ENCODE peak calls at places on chromosomes 1 and 21, in seven cellular contexts. One of them, this sample, is unnamed.

GRCh38 chr1:198655464-198656121 is 16.8 kb downstream of the PTPRC start:
- DNase-seq in colonic mucosa: no peak
- DNase-seq in type B pancreatic cell: no peak
- DNase-seq in endothelial cell: no peak
- DNase-seq in fibroblast of the aortic adventitia: no peak
- DNase-seq in H9: no peak
- DNase-seq in left ventricle myocardium inferior: no peak
- DNase-seq in this sample: no peak

GRCh38 chr1:147171399-147172167 is 687 bp downstream of the PRKAB2 start:
- DNase-seq in colonic mucosa: no peak
- DNase-seq in type B pancreatic cell: no peak
- DNase-seq in endothelial cell: no peak
- DNase-seq in fibroblast of the aortic adventitia: no peak
- DNase-seq in H9: no peak
- DNase-seq in left ventricle myocardium inferior: no peak
- DNase-seq in this sample: no peak

GRCh38 chr1:231733672-231734071 is 107.1 kb downstream of the DISC1 start:
- DNase-seq in colonic mucosa: no peak
- DNase-seq in type B pancreatic cell: no peak
- DNase-seq in endothelial cell: no peak
- DNase-seq in fibroblast of the aortic adventitia: no peak
- DNase-seq in H9: no peak
- DNase-seq in left ventricle myocardium inferior: no peak
- DNase-seq in this sample: no peak

GRCh38 chr1:175812936-175813335 is 69.5 kb upstream of the TNR start:
- DNase-seq in colonic mucosa: no peak
- DNase-seq in type B pancreatic cell: no peak
- DNase-seq in endothelial cell: no peak
- DNase-seq in fibroblast of the aortic adventitia: no peak
- DNase-seq in H9: no peak
- DNase-seq in left ventricle myocardium inferior: no peak
- DNase-seq in this sample: no peak

GRCh38 chr1:172230526-172230925 is 190.0 kb upstream of the C1orf105 start:
- DNase-seq in colonic mucosa: no peak
- DNase-seq in type B pancreatic cell: no peak
- DNase-seq in endothelial cell: no peak
- DNase-seq in fibroblast of the aortic adventitia: no peak
- DNase-seq in H9: no peak
- DNase-seq in left ventricle myocardium inferior: no peak
- DNase-seq in this sample: no peak

GRCh38 chr1:3628445-3628844 is 3.6 kb downstream of the TPRG1L start:
- DNase-seq in colonic mucosa: no peak
- DNase-seq in type B pancreatic cell: no peak
- DNase-seq in endothelial cell: no peak
- DNase-seq in fibroblast of the aortic adventitia: no peak
- DNase-seq in H9: no peak
- DNase-seq in left ventricle myocardium inferior: no peak
- DNase-seq in this sample: no peak

GRCh38 chr1:226549094-226549936 is 751 bp downstream of the STUM start:
- DNase-seq in colonic mucosa: peak
- DNase-seq in type B pancreatic cell: no peak
- DNase-seq in endothelial cell: no peak
- DNase-seq in fibroblast of the aortic adventitia: no peak
- DNase-seq in H9: peak
- DNase-seq in left ventricle myocardium inferior: no peak
- DNase-seq in this sample: no peak

GRCh38 chr1:86207323-86207722 is 50.8 kb upstream of the COL24A1 start:
- DNase-seq in colonic mucosa: no peak
- DNase-seq in type B pancreatic cell: no peak
- DNase-seq in endothelial cell: no peak
- DNase-seq in fibroblast of the aortic adventitia: peak
- DNase-seq in H9: no peak
- DNase-seq in left ventricle myocardium inferior: peak
- DNase-seq in this sample: peak

GRCh38 chr1:198612471-198613265 is 26.2 kb upstream of the PTPRC start:
- DNase-seq in colonic mucosa: no peak
- DNase-seq in type B pancreatic cell: no peak
- DNase-seq in endothelial cell: no peak
- DNase-seq in fibroblast of the aortic adventitia: no peak
- DNase-seq in H9: no peak
- DNase-seq in left ventricle myocardium inferior: no peak
- DNase-seq in this sample: no peak

GRCh38 chr21:16976132-16976666 is 536.6 kb upstream of the CXADR start:
- DNase-seq in colonic mucosa: no peak
- DNase-seq in type B pancreatic cell: no peak
- DNase-seq in endothelial cell: no peak
- DNase-seq in fibroblast of the aortic adventitia: no peak
- DNase-seq in H9: no peak
- DNase-seq in left ventricle myocardium inferior: no peak
- DNase-seq in this sample: no peak

GRCh38 chr1:209367031-209367813 is 216.3 kb upstream of the CAMK1G start:
- DNase-seq in colonic mucosa: no peak
- DNase-seq in type B pancreatic cell: no peak
- DNase-seq in endothelial cell: no peak
- DNase-seq in fibroblast of the aortic adventitia: peak
- DNase-seq in H9: no peak
- DNase-seq in left ventricle myocardium inferior: no peak
- DNase-seq in this sample: no peak

GRCh38 chr1:58929667-58930325 is 145.9 kb upstream of the JUN start:
- DNase-seq in colonic mucosa: peak
- DNase-seq in type B pancreatic cell: no peak
- DNase-seq in endothelial cell: no peak
- DNase-seq in fibroblast of the aortic adventitia: no peak
- DNase-seq in H9: no peak
- DNase-seq in left ventricle myocardium inferior: no peak
- DNase-seq in this sample: no peak

DNA sequence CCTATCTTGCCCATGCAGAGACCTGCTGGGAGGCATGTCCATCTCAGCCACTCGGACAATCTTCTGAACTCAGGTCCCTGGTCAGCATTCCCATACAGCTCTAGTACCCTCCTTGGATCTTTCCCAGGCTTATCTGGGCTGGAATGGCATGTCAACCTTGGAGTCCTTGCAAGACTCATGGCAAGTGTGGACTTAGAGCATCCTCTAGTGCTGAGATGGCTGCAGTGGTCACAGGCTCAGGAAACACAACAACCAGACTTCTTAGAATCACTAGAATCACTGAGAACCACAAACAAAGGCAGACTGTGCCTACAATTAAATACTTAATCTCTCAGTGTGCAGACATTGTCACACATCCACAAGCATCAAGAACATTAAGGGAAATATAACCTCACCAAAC is 73.1 kb upstream of the TSHB start:
- DNase-seq in colonic mucosa: no peak
- DNase-seq in type B pancreatic cell: no peak
- DNase-seq in endothelial cell: peak
- DNase-seq in fibroblast of the aortic adventitia: peak
- DNase-seq in H9: peak
- DNase-seq in left ventricle myocardium inferior: no peak
- DNase-seq in this sample: no peak
- TF ChIP-seq CTCF in colonic mucosa: no peak
- TF ChIP-seq CTCF in type B pancreatic cell: peak
- TF ChIP-seq CTCF in endothelial cell: peak
- TF ChIP-seq CTCF in fibroblast of the aortic adventitia: peak
- TF ChIP-seq CTCF in H9: peak
- TF ChIP-seq CTCF in left ventricle myocardium inferior: peak
- TF ChIP-seq CTCF in this sample: peak

GRCh38 chr21:30444204-30444603 is 4.1 kb downstream of the KRTAP15-1 start:
- DNase-seq in colonic mucosa: no peak
- DNase-seq in type B pancreatic cell: no peak
- DNase-seq in endothelial cell: peak
- DNase-seq in fibroblast of the aortic adventitia: no peak
- DNase-seq in H9: peak
- DNase-seq in left ventricle myocardium inferior: no peak
- DNase-seq in this sample: no peak
- TF ChIP-seq CTCF in colonic mucosa: no peak
- TF ChIP-seq CTCF in type B pancreatic cell: no peak
- TF ChIP-seq CTCF in endothelial cell: no peak
- TF ChIP-seq CTCF in fibroblast of the aortic adventitia: no peak
- TF ChIP-seq CTCF in H9: peak
- TF ChIP-seq CTCF in left ventricle myocardium inferior: peak
- TF ChIP-seq CTCF in this sample: no peak

GRCh38 chr1:145859491-145860159 is 744 bp upstream of the PIAS3 start:
- DNase-seq in colonic mucosa: peak
- DNase-seq in type B pancreatic cell: peak
- DNase-seq in endothelial cell: peak
- DNase-seq in fibroblast of the aortic adventitia: peak
- DNase-seq in H9: peak
- DNase-seq in left ventricle myocardium inferior: peak
- DNase-seq in this sample: peak
- TF ChIP-seq CTCF in colonic mucosa: no peak
- TF ChIP-seq CTCF in type B pancreatic cell: peak
- TF ChIP-seq CTCF in endothelial cell: no peak
- TF ChIP-seq CTCF in fibroblast of the aortic adventitia: peak
- TF ChIP-seq CTCF in H9: no peak
- TF ChIP-seq CTCF in left ventricle myocardium inferior: peak
- TF ChIP-seq CTCF in this sample: no peak

GRCh38 chr21:37757631-37758376 is 158.5 kb downstream of the KCNJ6 start:
- DNase-seq in colonic mucosa: no peak
- DNase-seq in type B pancreatic cell: no peak
- DNase-seq in endothelial cell: no peak
- DNase-seq in fibroblast of the aortic adventitia: no peak
- DNase-seq in H9: no peak
- DNase-seq in left ventricle myocardium inferior: no peak
- DNase-seq in this sample: no peak

GRCh38 chr21:37759777-37760176 is 156.5 kb downstream of the KCNJ6 start:
- DNase-seq in colonic mucosa: no peak
- DNase-seq in type B pancreatic cell: no peak
- DNase-seq in endothelial cell: no peak
- DNase-seq in fibroblast of the aortic adventitia: no peak
- DNase-seq in H9: no peak
- DNase-seq in left ventricle myocardium inferior: no peak
- DNase-seq in this sample: no peak

GRCh38 chr21:37762606-37763005 is 153.7 kb downstream of the KCNJ6 start:
- DNase-seq in colonic mucosa: no peak
- DNase-seq in type B pancreatic cell: no peak
- DNase-seq in endothelial cell: no peak
- DNase-seq in fibroblast of the aortic adventitia: no peak
- DNase-seq in H9: no peak
- DNase-seq in left ventricle myocardium inferior: no peak
- DNase-seq in this sample: no peak

GRCh38 chr21:37763298-37763697 is 153.0 kb downstream of the KCNJ6 start:
- DNase-seq in colonic mucosa: no peak
- DNase-seq in type B pancreatic cell: no peak
- DNase-seq in endothelial cell: no peak
- DNase-seq in fibroblast of the aortic adventitia: no peak
- DNase-seq in H9: no peak
- DNase-seq in left ventricle myocardium inferior: no peak
- DNase-seq in this sample: no peak

GRCh38 chr21:37758997-37759396 is 157.3 kb downstream of the KCNJ6 start:
- DNase-seq in colonic mucosa: peak
- DNase-seq in type B pancreatic cell: no peak
- DNase-seq in endothelial cell: peak
- DNase-seq in fibroblast of the aortic adventitia: peak
- DNase-seq in H9: peak
- DNase-seq in left ventricle myocardium inferior: no peak
- DNase-seq in this sample: peak
- TF ChIP-seq CTCF in colonic mucosa: peak
- TF ChIP-seq CTCF in type B pancreatic cell: peak
- TF ChIP-seq CTCF in endothelial cell: peak
- TF ChIP-seq CTCF in fibroblast of the aortic adventitia: peak
- TF ChIP-seq CTCF in H9: peak
- TF ChIP-seq CTCF in left ventricle myocardium inferior: peak
- TF ChIP-seq CTCF in this sample: peak

GRCh38 chr1:179105393-179105792 is 23.5 kb downstream of the TOR3A start:
- DNase-seq in colonic mucosa: no peak
- DNase-seq in type B pancreatic cell: no peak
- DNase-seq in endothelial cell: no peak
- DNase-seq in fibroblast of the aortic adventitia: no peak
- DNase-seq in H9: peak
- DNase-seq in left ventricle myocardium inferior: no peak
- DNase-seq in this sample: no peak
- TF ChIP-seq CTCF in colonic mucosa: peak
- TF ChIP-seq CTCF in type B pancreatic cell: peak
- TF ChIP-seq CTCF in endothelial cell: peak
- TF ChIP-seq CTCF in fibroblast of the aortic adventitia: peak
- TF ChIP-seq CTCF in H9: peak
- TF ChIP-seq CTCF in left ventricle myocardium inferior: peak
- TF ChIP-seq CTCF in this sample: peak

GRCh38 chr1:82778612-82779011 is 977.9 kb downstream of the ADGRL2 start:
- DNase-seq in colonic mucosa: no peak
- DNase-seq in type B pancreatic cell: no peak
- DNase-seq in endothelial cell: no peak
- DNase-seq in fibroblast of the aortic adventitia: no peak
- DNase-seq in H9: no peak
- DNase-seq in left ventricle myocardium inferior: no peak
- DNase-seq in this sample: no peak
- TF ChIP-seq CTCF in colonic mucosa: no peak
- TF ChIP-seq CTCF in type B pancreatic cell: peak
- TF ChIP-seq CTCF in endothelial cell: peak
- TF ChIP-seq CTCF in fibroblast of the aortic adventitia: peak
- TF ChIP-seq CTCF in H9: peak
- TF ChIP-seq CTCF in left ventricle myocardium inferior: peak
- TF ChIP-seq CTCF in this sample: no peak

DNA sequence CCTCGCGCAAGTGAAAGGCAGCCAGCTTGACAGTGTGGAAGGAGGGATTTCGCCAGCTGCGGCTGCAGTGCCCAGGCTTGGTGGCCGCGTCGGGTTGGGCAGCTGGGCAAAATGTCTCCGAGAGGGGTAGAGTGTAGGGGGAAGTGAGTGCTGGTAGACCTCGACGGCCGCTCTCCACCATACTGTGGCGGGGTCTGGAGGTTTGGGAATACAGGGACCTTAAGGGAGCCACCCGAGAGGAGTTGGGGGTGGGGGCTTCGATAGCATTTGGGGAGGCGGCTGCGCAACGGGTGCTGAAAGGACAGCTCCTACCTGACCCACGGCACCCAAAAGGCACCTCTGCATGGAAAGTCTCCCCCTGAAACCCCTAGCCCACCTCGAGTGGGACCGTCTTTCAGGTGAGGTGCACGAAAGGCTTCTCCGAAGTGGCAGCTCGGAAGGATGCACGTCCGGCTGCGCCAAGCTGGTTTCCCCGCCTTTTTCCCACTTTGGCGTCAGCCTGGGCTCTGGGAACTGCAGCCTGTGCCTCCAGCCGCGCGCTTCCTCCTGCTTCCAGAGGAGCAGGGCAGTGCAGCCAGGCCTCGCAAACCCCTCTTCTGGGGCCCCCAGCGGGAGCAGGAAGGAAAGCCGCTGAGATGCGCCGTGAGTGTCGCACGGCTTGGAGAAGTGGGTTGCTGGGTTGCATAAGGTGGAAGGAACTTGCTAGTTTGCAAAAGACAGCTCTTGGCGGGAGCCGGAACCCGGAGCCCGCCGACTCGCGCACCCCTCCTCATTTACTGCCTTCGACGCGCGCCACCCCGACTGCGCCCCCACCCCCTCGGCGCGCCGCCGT is 526 bp upstream of the HMGN2 start:
- DNase-seq in colonic mucosa: peak
- DNase-seq in type B pancreatic cell: peak
- DNase-seq in endothelial cell: peak
- DNase-seq in fibroblast of the aortic adventitia: peak
- DNase-seq in H9: peak
- DNase-seq in left ventricle myocardium inferior: peak
- DNase-seq in this sample: no peak
- TF ChIP-seq CTCF in colonic mucosa: no peak
- TF ChIP-seq CTCF in type B pancreatic cell: peak
- TF ChIP-seq CTCF in endothelial cell: no peak
- TF ChIP-seq CTCF in fibroblast of the aortic adventitia: no peak
- TF ChIP-seq CTCF in H9: no peak
- TF ChIP-seq CTCF in left ventricle myocardium inferior: no peak
- TF ChIP-seq CTCF in this sample: no peak

GRCh38 chr1:243798726-243799125 is 51.3 kb downstream of the AKT3 start:
- DNase-seq in colonic mucosa: no peak
- DNase-seq in type B pancreatic cell: no peak
- DNase-seq in endothelial cell: no peak
- DNase-seq in fibroblast of the aortic adventitia: peak
- DNase-seq in H9: no peak
- DNase-seq in left ventricle myocardium inferior: no peak
- DNase-seq in this sample: peak
- TF ChIP-seq CTCF in colonic mucosa: no peak
- TF ChIP-seq CTCF in type B pancreatic cell: no peak
- TF ChIP-seq CTCF in endothelial cell: no peak
- TF ChIP-seq CTCF in fibroblast of the aortic adventitia: no peak
- TF ChIP-seq CTCF in H9: no peak
- TF ChIP-seq CTCF in left ventricle myocardium inferior: no peak
- TF ChIP-seq CTCF in this sample: no peak

This sample was measured in AG09319.